ENCODE peak calls at places on chromosomes 4 and X, in five cellular contexts. P, Y, Q, S and K are unnamed samples.
A peak's percentile ranks its signal among the peaks of the same experiment; 100 is the strongest.

GRCh38 chrX:153406903-153407302 is 4.4 kb upstream of the ZFP92 start:
- DNase-seq in P (no peak), Y (no peak), Q (no peak), S (no peak), K (no peak)

GRCh38 chrX:112819813-112820212 is 20.8 kb downstream of the AMOT start:
- DNase-seq in P (no peak), Y (no peak), Q (no peak), S (no peak), K (no peak)

GRCh38 chr4:39043697-39044363 is 11.6 kb upstream of the TMEM156 start:
- DNase-seq in P (no peak), Y (no peak), Q (no peak), S (peak; percentile 40), K (peak; percentile 6)

GRCh38 chr4:1409079-1409805 is 3.0 kb upstream of the NKX1-1 start:
- DNase-seq in P (no peak), Y (no peak), Q (no peak), S (no peak), K (no peak)

GRCh38 chr4:117514779-117515178 is 429.4 kb upstream of the TRAM1L1 start:
- DNase-seq in P (no peak), Y (no peak), Q (no peak), S (no peak), K (no peak)

GRCh38 chrX:149374751-149375150 is 130.4 kb downstream of the IDS start:
- DNase-seq in P (no peak), Y (no peak), Q (no peak), S (no peak), K (no peak)

GRCh38 chrX:40908857-40909475 is 173.6 kb upstream of the MED14 start:
- DNase-seq in P (no peak), Y (no peak), Q (no peak), S (peak; percentile 63), K (no peak)

GRCh38 chr4:128600996-128601857 is 208.3 kb upstream of the JADE1 start:
- DNase-seq in P (peak; percentile 76), Y (no peak), Q (no peak), S (peak; percentile 92), K (no peak)

GRCh38 chrX:120244735-120245498 is 5.7 kb upstream of the ZBTB33 start:
- DNase-seq in P (peak; percentile 79), Y (peak; percentile 84), Q (peak; percentile 6), S (peak; percentile 81), K (peak; percentile 22)

GRCh38 chr4:27684501-27685077 is 823.9 kb downstream of the STIM2 start:
- DNase-seq in P (peak; percentile 57), Y (no peak), Q (no peak), S (peak; percentile 72), K (no peak)

GRCh38 chr4:11720292-11720691 is 291.6 kb upstream of the HS3ST1 start:
- DNase-seq in P (peak; percentile 59), Y (no peak), Q (no peak), S (peak; percentile 39), K (peak; percentile 4)

GRCh38 chr4:17966312-17966711 is 55.2 kb downstream of the LCORL start:
- DNase-seq in P (no peak), Y (no peak), Q (no peak), S (no peak), K (no peak)

GRCh38 chrX:11290673-11291072 is 2.5 kb upstream of the AMELX start:
- DNase-seq in P (no peak), Y (no peak), Q (no peak), S (no peak), K (no peak)

GRCh38 chr4:167290684-167291083 is 56.4 kb upstream of the SPOCK3 start:
- DNase-seq in P (no peak), Y (no peak), Q (no peak), S (no peak), K (no peak)

GRCh38 chr4:25011135-25011866 is 19.4 kb downstream of the LGI2 start:
- DNase-seq in P (no peak), Y (no peak), Q (no peak), S (no peak), K (no peak)

GRCh38 chrX:1442016-1442665 is 10.6 kb downstream of the ASMTL start:
- DNase-seq in P (no peak), Y (peak; percentile 22), Q (no peak), S (no peak), K (peak; percentile 19)

GRCh38 chr4:80201326-80202151 is 4.2 kb downstream of the PRDM8 start:
- DNase-seq in P (no peak), Y (peak; percentile 74), Q (peak; percentile 49), S (peak; percentile 43), K (no peak)

GRCh38 chr4:12889054-12889453 is 595.1 kb downstream of the RAB28 start:
- DNase-seq in P (no peak), Y (no peak), Q (no peak), S (peak; percentile 48), K (no peak)

GRCh38 chrX:71252221-71252620 is 1.7 kb downstream of the ZMYM3 start:
- DNase-seq in P (no peak), Y (no peak), Q (no peak), S (no peak), K (no peak)

GRCh38 chr4:38804654-38805295 is at the start of gene TLR1:
- DNase-seq in P (peak; percentile 71), Y (no peak), Q (no peak), S (peak; percentile 56), K (peak; percentile 74)

GRCh38 chr4:747546-748170 is 42.0 kb downstream of the PCGF3 start:
- DNase-seq in P (no peak), Y (no peak), Q (no peak), S (no peak), K (no peak)

GRCh38 chrX:46758163-46758955 is 559 bp downstream of the SLC9A7 start:
- DNase-seq in P (peak; percentile 8), Y (no peak), Q (no peak), S (peak; percentile 56), K (peak; percentile 16)

GRCh38 chr4:60683953-60684352 is 516.2 kb upstream of the ADGRL3 start:
- DNase-seq in P (no peak), Y (no peak), Q (no peak), S (peak; percentile 25), K (no peak)

GRCh38 chr4:83964996-83965541 is 429.2 kb downstream of the GPAT3 start:
- DNase-seq in P (no peak), Y (no peak), Q (no peak), S (peak; percentile 59), K (no peak)

GRCh38 chrX:72001471-72001870 is 90.8 kb downstream of the NHSL2 start:
- DNase-seq in P (no peak), Y (no peak), Q (no peak), S (no peak), K (no peak)

GRCh38 chrX:25180242-25180641 is 164.5 kb upstream of the ARX start:
- DNase-seq in P (no peak), Y (no peak), Q (no peak), S (no peak), K (no peak)

GRCh38 chr4:55932489-55932888 is 16.3 kb upstream of the CEP135 start:
- DNase-seq in P (no peak), Y (no peak), Q (no peak), S (no peak), K (no peak)

GRCh38 chr4:16745009-16745408 is 153.4 kb downstream of the LDB2 start:
- DNase-seq in P (no peak), Y (no peak), Q (no peak), S (peak; percentile 89), K (no peak)

GRCh38 chrX:129549124-129549523 is 9.1 kb downstream of the OCRL start:
- DNase-seq in P (no peak), Y (no peak), Q (no peak), S (no peak), K (no peak)

GRCh38 chr4:98828801-98829200 is 100.1 kb downstream of the EIF4E start:
- DNase-seq in P (peak; percentile 20), Y (no peak), Q (no peak), S (peak; percentile 7), K (peak; percentile 20)

GRCh38 chrX:151538190-151539122 is 25.0 kb upstream of the PASD1 start:
- DNase-seq in P (no peak), Y (no peak), Q (no peak), S (peak; percentile 2), K (no peak)

GRCh38 chrX:66074920-66075879 is 35.3 kb upstream of the VSIG4 start:
- DNase-seq in P (peak; percentile 19), Y (no peak), Q (peak; percentile 8), S (no peak), K (peak; percentile 22)

GRCh38 chr4:174828845-174829701 is at the start of gene GLRA3:
- DNase-seq in P (peak; percentile 2), Y (no peak), Q (no peak), S (peak; percentile 25), K (no peak)

GRCh38 chrX:155645180-155645579 is 32.4 kb upstream of the TMLHE start:
- DNase-seq in P (no peak), Y (no peak), Q (no peak), S (no peak), K (no peak)

GRCh38 chrX:155637714-155638113 is 25.0 kb upstream of the TMLHE start:
- DNase-seq in P (no peak), Y (no peak), Q (no peak), S (no peak), K (no peak)

GRCh38 chrX:155643240-155643639 is 30.5 kb upstream of the TMLHE start:
- DNase-seq in P (no peak), Y (no peak), Q (no peak), S (no peak), K (no peak)
- H3K27ac ChIP-seq in P (no peak overlapping the region), Y (no peak overlapping the region), Q (no peak overlapping the region), S (no peak overlapping the region), K (no peak overlapping the region)

GRCh38 chr4:145686991-145687390 is 7.0 kb downstream of the C4orf51 start:
- DNase-seq in P (no peak), Y (no peak), Q (no peak), S (no peak), K (no peak)
- H3K9me3 ChIP-seq in P (no peaks in the 10 kb centered on the region), Y (no peaks in the 10 kb centered on the region), Q (no peaks in the 10 kb centered on the region), S (no peaks in the 10 kb centered on the region), K (no peaks in the 10 kb centered on the region)

DNA sequence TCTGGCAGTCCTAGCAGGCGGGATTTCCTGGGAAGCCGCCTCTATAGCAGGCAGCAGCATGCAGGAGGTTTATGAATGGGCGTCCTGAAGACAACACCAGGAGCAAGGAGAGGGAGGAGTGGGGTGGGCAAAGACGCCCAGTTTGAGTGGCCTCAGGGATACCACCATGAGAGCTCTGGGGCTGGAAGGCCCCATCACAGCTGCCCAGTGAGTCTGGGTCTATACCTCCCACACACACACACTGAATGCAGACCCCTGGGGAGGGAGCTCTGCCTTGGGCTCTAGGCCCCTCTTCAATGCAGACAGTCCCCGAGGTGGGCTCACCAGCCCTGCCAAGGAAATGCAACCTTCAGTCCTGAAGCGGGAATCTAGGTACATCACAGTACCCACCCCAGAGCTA is 98.6 kb downstream of the AFAP1 start:
- DNase-seq in P (no peak), Y (no peak), Q (no peak), S (no peak), K (no peak)
- H3K27ac ChIP-seq in P (no peak overlapping the region), Y (peak overlapping the region; percentile 38), Q (no peak overlapping the region), S (peak overlapping the region; percentile 91), K (no peak overlapping the region)

GRCh38 chrX:55919367-55920221 is 202.0 kb downstream of the RRAGB start:
- DNase-seq in P (no peak), Y (no peak), Q (no peak), S (no peak), K (no peak)
- H3K9me3 ChIP-seq in P (no peaks in the 10 kb centered on the region), Y (no peaks in the 10 kb centered on the region), Q (no peaks in the 10 kb centered on the region), S (no peaks in the 10 kb centered on the region), K (no peaks in the 10 kb centered on the region)

GRCh38 chrX:14420876-14421275 is 108.5 kb upstream of the GLRA2 start:
- DNase-seq in P (no peak), Y (no peak), Q (no peak), S (no peak), K (no peak)
- H3K27ac ChIP-seq in P (no peak overlapping the region), Y (no peak overlapping the region), Q (no peak overlapping the region), S (no peak overlapping the region), K (no peak overlapping the region)